ENCODE peak calls at places on chromosomes 13 and 19, in five cellular contexts. E, X, R, C and F are unnamed samples.

GRCh38 chr13:48400820-48401219 is 12.1 kb downstream of the LPAR6 start:
- DNase-seq in E (peak; percentile 32), X (no peak), R (peak; percentile 18), C (no peak), F (no peak)

GRCh38 chr19:10565028-10565566 is 713 bp downstream of the KRI1 start:
- DNase-seq in E (no peak), X (peak; percentile 89), R (peak; percentile 79), C (no peak), F (peak; percentile 63)

GRCh38 chr19:33601583-33601982 is 20.2 kb upstream of the CHST8 start:
- DNase-seq in E (no peak), X (no peak), R (no peak), C (no peak), F (no peak)

GRCh38 chr19:38718747-38719543 is 25.3 kb downstream of the CAPN12 start:
- DNase-seq in E (no peak), X (no peak), R (no peak), C (no peak), F (peak; percentile 44)

GRCh38 chr19:8071912-8072311 is 19.4 kb downstream of the CCL25 start:
- DNase-seq in E (no peak), X (no peak), R (no peak), C (no peak), F (no peak)

GRCh38 chr13:21852043-21852442 is 181.2 kb downstream of the FGF9 start:
- DNase-seq in E (no peak), X (no peak), R (no peak), C (no peak), F (no peak)

GRCh38 chr19:43905897-43906296 is 29.2 kb downstream of the ZNF45 start:
- DNase-seq in E (no peak), X (no peak), R (no peak), C (no peak), F (no peak)

GRCh38 chr13:49307365-49307764 is 59.6 kb downstream of the CDADC1 start:
- DNase-seq in E (no peak), X (no peak), R (no peak), C (no peak), F (no peak)

GRCh38 chr19:35000647-35001501 is 751 bp downstream of the GRAMD1A start:
- DNase-seq in E (no peak), X (no peak), R (peak; percentile 77), C (no peak), F (peak; percentile 33)

GRCh38 chr13:86633346-86633745 is 834.1 kb upstream of the SLITRK6 start:
- DNase-seq in E (no peak), X (no peak), R (no peak), C (no peak), F (no peak)

GRCh38 chr19:48645652-48646191 is at the start of gene CA11:
- DNase-seq in E (no peak), X (peak; percentile 42), R (no peak), C (no peak), F (peak; percentile 24)

GRCh38 chr19:48648134-48648533 is 2.1 kb upstream of the CA11 start:
- DNase-seq in E (no peak), X (no peak), R (no peak), C (no peak), F (no peak)

GRCh38 chr19:48646192-48646911 is 365 bp upstream of the CA11 start:
- DNase-seq in E (no peak), X (peak; percentile 95), R (peak; percentile 91), C (peak; percentile 94), F (peak; percentile 94)

GRCh38 chr19:48644839-48645651 is 942 bp downstream of the CA11 start:
- DNase-seq in E (no peak), X (peak; percentile 83), R (peak; percentile 79), C (no peak), F (peak; percentile 80)

GRCh38 chr19:48646912-48647216 is 877 bp upstream of the CA11 start:
- DNase-seq in E (no peak), X (no peak), R (no peak), C (no peak), F (no peak)
- H3K4me3 ChIP-seq in E (no peak overlapping the region), X (no peak overlapping the region), R (no peak overlapping the region), C (no peak overlapping the region), F (no peak overlapping the region)

GRCh38 chr13:52399708-52400107 is 6.3 kb downstream of the THSD1 start:
- DNase-seq in E (no peak), X (no peak), R (peak; percentile 6), C (no peak), F (no peak)
- TF ChIP-seq CTCF in E (no peak), X (no peak), R (no peak), C (no peak), F (no peak)

DNA sequence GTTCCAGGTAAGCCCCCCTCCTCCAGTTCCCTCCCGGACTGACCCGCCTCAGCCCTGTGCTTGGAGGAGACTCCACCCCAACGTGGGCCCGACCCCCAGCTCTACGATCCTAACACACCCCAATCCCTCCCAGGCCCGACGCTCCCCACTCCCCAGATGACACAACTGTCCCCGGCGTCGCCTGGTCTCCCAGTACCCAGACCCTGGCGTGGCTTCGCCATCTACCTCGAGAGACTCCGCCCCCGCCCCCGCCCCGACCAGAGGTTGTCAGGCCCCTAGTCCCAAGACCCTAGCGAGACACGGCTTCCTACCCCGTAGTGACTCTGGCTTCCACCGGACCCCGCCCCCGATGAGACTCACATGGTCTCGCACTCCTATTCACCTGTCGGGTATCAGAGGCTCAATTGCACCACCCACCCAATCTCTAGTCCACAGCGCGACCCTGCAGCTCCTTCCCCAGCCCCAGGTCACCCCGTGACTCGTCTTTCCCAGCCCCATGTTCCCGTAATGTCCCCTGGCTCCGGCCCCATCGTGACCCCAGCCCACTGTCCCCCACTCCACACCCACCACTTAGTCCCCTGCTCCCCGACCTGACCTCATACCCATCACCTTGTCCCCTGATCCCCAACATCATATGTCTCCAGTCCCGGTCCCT is 2.9 kb downstream of the CD37 start:
- DNase-seq in E (no peak), X (no peak), R (no peak), C (peak; percentile 85), F (no peak)
- H3K4me3 ChIP-seq in E (no peak overlapping the region), X (no peak overlapping the region), R (no peak overlapping the region), C (peak overlapping the region; percentile 50), F (no peak overlapping the region)

GRCh38 chr19:58278156-58279041 is at the start of gene ZNF8:
- DNase-seq in E (peak; percentile 94), X (peak; percentile 99), R (peak; percentile 99), C (peak; percentile 96), F (peak; percentile 99)
- TF ChIP-seq CTCF in E (no peak), X (no peak), R (no peak), C (no peak), F (no peak)

GRCh38 chr13:112071902-112072530 is 5.1 kb downstream of the SOX1 start:
- DNase-seq in E (no peak), X (no peak), R (no peak), C (no peak), F (no peak)

GRCh38 chr13:112074139-112074710 is 7.3 kb downstream of the SOX1 start:
- DNase-seq in E (no peak), X (no peak), R (no peak), C (no peak), F (no peak)

GRCh38 chr13:112071011-112071901 is 4.3 kb downstream of the SOX1 start:
- DNase-seq in E (no peak), X (no peak), R (no peak), C (no peak), F (no peak)

GRCh38 chr13:112072531-112073244 is 5.7 kb downstream of the SOX1 start:
- DNase-seq in E (no peak), X (peak; percentile 7), R (no peak), C (no peak), F (no peak)

GRCh38 chr13:112073245-112074138 is 6.5 kb downstream of the SOX1 start:
- DNase-seq in E (no peak), X (no peak), R (no peak), C (no peak), F (no peak)
- H3K4me3 ChIP-seq in E (no peak overlapping the region), X (no peak overlapping the region), R (no peak overlapping the region), C (peak overlapping the region; percentile 8), F (no peak overlapping the region)

DNA sequence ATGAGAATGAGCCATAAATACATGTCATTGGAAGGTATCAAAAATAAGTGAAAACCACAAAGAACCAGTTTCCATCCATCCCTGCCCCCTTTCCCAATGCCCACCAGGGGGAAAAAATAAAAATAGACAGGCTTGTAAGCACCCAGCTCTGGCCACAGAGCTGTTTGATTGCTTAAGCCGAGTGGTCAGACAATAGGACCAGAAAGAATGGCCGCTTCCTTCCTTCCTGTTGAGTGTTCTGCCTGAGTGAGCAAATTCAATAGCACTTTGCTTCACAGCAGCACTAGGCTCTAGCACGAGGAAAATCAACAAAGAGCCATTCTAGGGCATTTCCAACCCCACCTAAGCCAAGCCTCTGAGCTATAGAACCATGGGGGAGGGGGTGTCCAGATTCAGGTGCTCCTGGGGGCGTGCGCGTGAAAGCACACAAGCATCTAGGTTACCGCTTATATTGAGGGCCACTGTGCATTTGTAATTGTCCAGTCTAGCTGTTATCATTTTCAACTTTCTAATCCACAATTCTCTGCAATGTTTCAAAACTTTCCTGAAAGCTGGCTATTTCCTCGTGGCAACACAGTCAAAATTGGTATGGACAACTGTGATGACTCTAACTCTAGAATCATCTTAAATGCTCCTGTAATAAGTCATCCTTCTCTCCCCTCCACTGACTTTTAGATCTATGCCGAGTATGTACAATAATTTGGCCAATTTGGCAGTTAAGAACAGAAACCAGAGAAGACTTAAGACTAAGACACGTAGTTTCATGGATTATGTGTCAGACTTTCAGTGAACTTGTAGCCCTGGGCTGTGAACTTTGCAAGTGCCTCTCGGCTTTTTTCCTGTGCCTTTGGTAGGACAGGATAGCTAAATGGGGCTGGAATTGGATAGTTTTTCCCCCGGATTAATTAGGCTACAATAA is 64.3 kb downstream of the SPRY2 start:
- DNase-seq in E (no peak), X (no peak), R (peak; percentile 32), C (no peak), F (peak; percentile 18)
- TF ChIP-seq CTCF in E (no peak), X (no peak), R (no peak), C (no peak), F (no peak)

GRCh38 chr13:75621147-75621546 is 15.0 kb upstream of the LMO7 start:
- DNase-seq in E (no peak), X (no peak), R (no peak), C (no peak), F (no peak)
- H3K4me3 ChIP-seq in E (no peak overlapping the region), X (no peak overlapping the region), R (no peak overlapping the region), C (no peak overlapping the region), F (no peak overlapping the region)